ENCODE peak calls at places on chromosomes 3 and 15, in five cellular contexts. O is activated gamma-delta T cell treated with anti-CD3 and anti-CD28 coated beads, Interleukin-2, amount 50 U/mL, for 16 hours; M is NCI-H2081; W is GM19239; D is T-cell. E is an unnamed sample.

GRCh38 chr3:5071061-5071460 is 51.0 kb upstream of the ARL8B start:
- DNase-seq in O (no peak), M (no peak), W (no peak), D (no peak), E (no peak)

GRCh38 chr3:30689202-30689641 is 82.8 kb downstream of the TGFBR2 start:
- DNase-seq in O (no peak), M (peak; percentile 43), W (no peak), D (no peak), E (no peak)

GRCh38 chr3:29936766-29937165 is 655.9 kb downstream of the RBMS3 start:
- DNase-seq in O (no peak), M (no peak), W (no peak), D (no peak), E (no peak)

GRCh38 chr3:100354850-100355249 is 20.3 kb downstream of the NIT2 start:
- DNase-seq in O (no peak), M (no peak), W (no peak), D (no peak), E (no peak)

GRCh38 chr3:107531917-107532469 is 9.2 kb downstream of the BBX start:
- DNase-seq in O (no peak), M (no peak), W (no peak), D (no peak), E (no peak)

GRCh38 chr15:68620721-68621528 is 42.1 kb downstream of the CORO2B start:
- DNase-seq in O (no peak), M (peak; percentile 95), W (no peak), D (no peak), E (no peak)

GRCh38 chr15:80367094-80367493 is 37.1 kb upstream of the ARNT2 start:
- DNase-seq in O (no peak), M (no peak), W (no peak), D (no peak), E (peak; percentile 31)

GRCh38 chr3:98243843-98244242 is 20.2 kb upstream of the OR5H6 start:
- DNase-seq in O (no peak), M (no peak), W (no peak), D (no peak), E (no peak)

GRCh38 chr15:90004671-90005070 is 3.5 kb downstream of the ZNF710 start:
- DNase-seq in O (no peak), M (no peak), W (no peak), D (no peak), E (no peak)

GRCh38 chr3:72102057-72102711 is 317.2 kb upstream of the PROK2 start:
- DNase-seq in O (no peak), M (no peak), W (no peak), D (no peak), E (no peak)

GRCh38 chr3:46271910-46272309 is 29.6 kb downstream of the CCR3 start:
- DNase-seq in O (no peak), M (no peak), W (no peak), D (no peak), E (no peak)

GRCh38 chr3:194306771-194307640 is 44.1 kb downstream of the CPN2 start:
- DNase-seq in O (no peak), M (no peak), W (peak; percentile 44), D (no peak), E (no peak)

GRCh38 chr3:187015903-187016638 is 85.7 kb downstream of the ST6GAL1 start:
- DNase-seq in O (peak; percentile 35), M (no peak), W (no peak), D (no peak), E (no peak)

GRCh38 chr3:173630849-173631248 is 233.3 kb downstream of the NLGN1 start:
- DNase-seq in O (no peak), M (no peak), W (no peak), D (no peak), E (no peak)

GRCh38 chr3:183515968-183516851 is 39.3 kb downstream of the KLHL6 start:
- DNase-seq in O (peak; percentile 54), M (no peak), W (no peak), D (peak; percentile 59), E (peak; percentile 23)

GRCh38 chr3:98602078-98602678 is 8.8 kb upstream of the CPOX start:
- DNase-seq in O (no peak), M (peak; percentile 60), W (no peak), D (no peak), E (peak; percentile 29)

E was measured in NK-92 treated with Interleukin-12 subunit alpha and Interleukin-12 subunit beta, amount 100 ng/mL, for 24 hours.